ENCODE peak calls at places on chromosomes 7 and 10, in ten cellular contexts. N is body of pancreas, T is heart left ventricle, I is coronary artery, U is AG04450, B is astrocyte of the cerebellum, R is hepatocyte, F is A549, W is heart right ventricle, E is GM06990. H is an unnamed sample.

GRCh38 chr10:54124209-54124890 is 676.7 kb downstream of the PCDH15 start:
- DNase-seq in I (no peak), F (no peak), E (no peak), W (no peak), T (no peak), R (no peak), N (no peak), U (no peak), B (no peak), H (no peak)

GRCh38 chr7:43612599-43613589 is 30.0 kb downstream of the STK17A start:
- DNase-seq in I (no peak), U (peak), B (peak), T (no peak), N (no peak), W (no peak), F (no peak), R (no peak), E (peak), H (no peak)

GRCh38 chr7:139679731-139680594 is 97.8 kb downstream of the HIPK2 start:
- DNase-seq in N (peak), F (peak), T (no peak), R (no peak), E (no peak), B (no peak), W (no peak), I (no peak), U (no peak), H (no peak)

GRCh38 chr7:130890176-130891020 is 156.4 kb upstream of the KLF14 start:
- DNase-seq in B (no peak), E (no peak), W (no peak), T (no peak), I (no peak), U (no peak), F (no peak), R (no peak), N (no peak), H (no peak)

GRCh38 chr10:44990302-44990655 is 10.4 kb upstream of the ZNF22 start:
- DNase-seq in U (no peak), N (no peak), B (no peak), I (peak), R (no peak), T (no peak), F (no peak), W (no peak), E (no peak), H (no peak)

GRCh38 chr7:156515911-156516790 is 124.4 kb upstream of the RNF32 start:
- DNase-seq in N (peak), U (no peak), E (no peak), W (no peak), F (no peak), R (peak), T (no peak), I (no peak), B (no peak), H (no peak)

GRCh38 chr10:43322769-43323168 is 48.7 kb upstream of the FXYD4 start:
- DNase-seq in R (peak), F (peak), U (no peak), I (peak), T (peak), N (peak), B (peak), E (peak), W (peak), H (peak)

GRCh38 chr10:116183733-116184447 is 89.1 kb downstream of the GFRA1 start:
- DNase-seq in T (no peak), F (no peak), I (no peak), U (no peak), E (no peak), N (no peak), R (peak), W (no peak), B (no peak), H (no peak)

GRCh38 chr7:128197586-128197985 is 43.5 kb upstream of the LEP start:
- DNase-seq in F (no peak), T (no peak), I (no peak), N (no peak), R (no peak), U (no peak), E (no peak), W (no peak), B (no peak), H (no peak)

GRCh38 chr10:107540981-107541380 is 376.5 kb upstream of the SORCS1 start:
- DNase-seq in N (no peak), U (no peak), B (no peak), F (no peak), E (no peak), I (no peak), W (no peak), T (no peak), R (no peak), H (no peak)

GRCh38 chr10:9097206-9097990 is 1042.9 kb downstream of the GATA3 start:
- DNase-seq in B (no peak), T (no peak), R (no peak), I (no peak), E (no peak), U (no peak), N (no peak), W (no peak), F (no peak), H (no peak)

GRCh38 chr10:91587710-91588638 is 44.9 kb downstream of the PPP1R3C start:
- DNase-seq in U (no peak), W (peak), I (no peak), R (peak), F (peak), N (peak), B (no peak), E (no peak), T (no peak), H (no peak)

GRCh38 chr7:47375590-47375989 is 206.3 kb downstream of the TNS3 start:
- DNase-seq in R (no peak), W (no peak), F (no peak), B (no peak), U (no peak), E (no peak), N (no peak), T (no peak), I (no peak), H (no peak)

GRCh38 chr10:67663449-67664087 is 32.4 kb downstream of the CTNNA3 start:
- DNase-seq in B (no peak), F (no peak), W (no peak), U (no peak), T (no peak), R (no peak), N (no peak), I (no peak), E (no peak), H (no peak)

GRCh38 chr7:103640031-103640779 is 194.2 kb upstream of the SLC26A5 start:
- DNase-seq in T (no peak), R (no peak), E (no peak), U (peak), F (no peak), I (no peak), B (peak), W (no peak), N (no peak), H (no peak)

GRCh38 chr10:86966008-86966654 is 2.2 kb upstream of the ADIRF start:
- DNase-seq in U (no peak), F (no peak), I (peak), E (peak), R (no peak), N (no peak), B (no peak), T (no peak), W (no peak), H (no peak)

GRCh38 chr10:72924351-72924750 is 30.3 kb downstream of the PLA2G12B start:
- DNase-seq in B (no peak), T (no peak), W (no peak), U (no peak), E (no peak), R (no peak), F (no peak), N (no peak), I (no peak), H (no peak)
- H3K4me3 ChIP-seq in B (no peak), T (no peak), W (no peak), U (no peak), E (no peak), R (no peak), F (no peak), N (no peak), I (no peak), H (no peak)

GRCh38 chr7:18472161-18472483 is 23.4 kb upstream of the HDAC9 start:
- DNase-seq in F (no peak), B (no peak), E (no peak), N (no peak), U (no peak), W (no peak), I (no peak), R (no peak), T (no peak), H (no peak)

GRCh38 chr7:18471476-18472160 is 23.9 kb upstream of the HDAC9 start:
- DNase-seq in T (no peak), R (no peak), B (no peak), I (no peak), W (no peak), E (no peak), U (no peak), F (no peak), N (no peak), H (no peak)

GRCh38 chr7:18475488-18475887 is 20.1 kb upstream of the HDAC9 start:
- DNase-seq in B (no peak), E (no peak), R (no peak), U (no peak), N (no peak), T (no peak), F (no peak), I (no peak), W (no peak), H (no peak)

GRCh38 chr7:18474944-18475343 is 20.6 kb upstream of the HDAC9 start:
- DNase-seq in W (no peak), N (no peak), R (no peak), U (no peak), T (no peak), B (no peak), I (no peak), E (no peak), F (no peak), H (no peak)

DNA sequence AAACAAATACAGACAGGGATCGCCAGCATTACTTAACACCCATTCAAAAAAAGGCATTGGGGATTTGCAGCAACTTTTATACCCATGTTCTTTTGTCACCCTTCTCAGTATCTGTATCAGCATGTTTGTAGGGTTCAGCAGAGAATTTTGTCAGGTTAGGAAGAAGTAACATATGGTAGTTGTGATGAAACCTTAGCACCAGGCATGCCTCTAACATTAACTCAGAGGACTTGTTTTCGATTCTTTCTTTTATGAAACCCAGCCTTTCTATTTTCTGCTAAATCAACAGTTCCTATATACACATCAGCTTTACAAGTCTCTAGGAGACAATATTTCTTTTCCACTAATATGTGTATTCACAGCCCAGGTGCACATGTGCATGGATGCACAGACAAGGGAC is 22.4 kb upstream of the HDAC9 start:
- DNase-seq in U (no peak), N (no peak), W (no peak), R (no peak), B (no peak), I (no peak), E (no peak), T (no peak), F (no peak), H (no peak)
- TF ChIP-seq CTCF in U (no peak), N (no peak), W (no peak), R (no peak), B (no peak), I (no peak), E (no peak), T (no peak), F (no peak), H (no peak)

GRCh38 chr10:81876253-81876731 is 1.3 kb downstream of the NRG3 start:
- DNase-seq in I (no peak), R (peak), B (no peak), N (peak), E (no peak), F (no peak), T (no peak), U (no peak), W (no peak), H (no peak)

GRCh38 chr10:81873231-81873931 is 1.6 kb upstream of the NRG3 start:
- DNase-seq in U (no peak), T (no peak), R (no peak), N (no peak), I (no peak), B (no peak), W (no peak), F (no peak), E (no peak), H (no peak)

GRCh38 chr10:81873932-81874816 is 820 bp upstream of the NRG3 start:
- DNase-seq in W (peak), B (peak), T (peak), R (peak), I (no peak), N (peak), U (no peak), F (no peak), E (no peak), H (no peak)

GRCh38 chr10:81875680-81876252 is 772 bp downstream of the NRG3 start:
- DNase-seq in T (no peak), N (peak), F (no peak), R (peak), W (no peak), E (no peak), U (no peak), I (no peak), B (no peak), H (no peak)

GRCh38 chr10:81874878-81875679 is at the start of gene NRG3:
- DNase-seq in E (peak), F (no peak), I (no peak), T (no peak), R (no peak), B (no peak), W (no peak), U (no peak), N (peak), H (no peak)
- H3K4me3 ChIP-seq in E (no peak), F (peak), I (peak), T (peak), R (peak), B (peak), W (peak), U (no peak), N (no peak), H (peak)

DNA sequence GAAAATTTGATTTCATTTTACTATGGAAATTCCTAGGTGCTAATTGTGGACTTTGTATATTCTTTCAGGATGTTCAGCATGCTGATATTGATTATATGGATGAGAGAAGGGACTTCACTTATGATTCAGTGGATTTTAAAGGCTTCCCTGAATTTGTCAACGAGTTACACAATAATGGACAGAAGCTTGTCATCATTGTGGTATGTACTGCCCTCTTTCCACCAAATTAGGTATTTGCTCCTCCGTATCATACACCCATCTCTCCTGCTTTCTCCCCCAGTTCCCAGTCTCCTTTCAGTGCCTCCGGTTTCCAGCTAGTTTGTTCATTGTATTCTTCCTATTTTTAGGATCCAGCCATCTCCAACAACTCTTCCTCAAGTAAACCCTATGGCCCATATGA is 34.6 kb downstream of the MGAM start:
- DNase-seq in F (no peak), I (no peak), N (no peak), B (no peak), R (no peak), W (no peak), T (no peak), E (no peak), U (no peak), H (no peak)
- TF ChIP-seq CTCF in F (peak), I (no peak), N (no peak), B (no peak), R (peak), W (no peak), T (no peak), E (no peak), U (no peak), H (no peak)

GRCh38 chr10:19918800-19919199 is 102.6 kb downstream of the PLXDC2 start:
- DNase-seq in R (peak), U (no peak), B (no peak), T (no peak), E (no peak), W (no peak), N (no peak), F (no peak), I (no peak), H (no peak)

GRCh38 chr10:19925064-19925463 is 108.8 kb downstream of the PLXDC2 start:
- DNase-seq in I (no peak), F (no peak), U (no peak), W (no peak), T (no peak), E (no peak), N (no peak), R (no peak), B (no peak), H (no peak)

GRCh38 chr10:19920075-19920726 is 104.0 kb downstream of the PLXDC2 start:
- DNase-seq in U (no peak), E (no peak), N (no peak), T (no peak), I (no peak), R (no peak), B (no peak), F (no peak), W (no peak), H (no peak)

GRCh38 chr10:19922236-19922963 is 106.2 kb downstream of the PLXDC2 start:
- DNase-seq in T (no peak), I (no peak), R (peak), B (peak), F (no peak), N (no peak), U (peak), E (no peak), W (peak), H (no peak)

GRCh38 chr10:19921300-19922140 is 105.3 kb downstream of the PLXDC2 start:
- DNase-seq in R (no peak), W (no peak), U (no peak), N (no peak), E (no peak), T (no peak), I (no peak), F (no peak), B (no peak), H (no peak)
- H3K4me3 ChIP-seq in R (no peak), W (no peak), U (no peak), N (no peak), E (no peak), T (no peak), I (peak), F (no peak), B (no peak), H (peak)

GRCh38 chr10:132860527-132860926 is 74.6 kb upstream of the NKX6-2 start:
- DNase-seq in U (no peak), T (no peak), I (no peak), W (no peak), B (no peak), E (no peak), R (no peak), N (no peak), F (no peak), H (no peak)
- TF ChIP-seq CTCF in U (no peak), T (no peak), I (no peak), W (no peak), B (no peak), E (no peak), R (no peak), N (no peak), F (no peak), H (no peak)

DNA sequence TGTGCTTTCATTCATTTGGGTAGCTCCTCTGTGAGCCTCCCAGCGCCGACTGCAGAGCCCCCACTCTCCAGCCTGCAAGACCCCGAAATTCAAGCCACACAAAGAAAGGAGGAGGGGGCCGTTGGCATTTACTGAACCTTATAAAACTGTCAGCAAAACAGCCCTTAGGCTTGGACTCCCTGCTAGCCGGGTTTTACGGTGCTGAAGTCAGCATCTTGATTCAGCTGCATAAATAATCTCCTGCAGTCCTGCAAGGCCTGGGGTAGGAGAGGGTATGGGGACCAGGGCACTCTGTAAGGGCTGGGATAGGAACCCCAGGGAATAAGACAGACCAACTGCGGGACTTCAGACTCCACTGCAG is 158.4 kb upstream of the PRKCQ start:
- DNase-seq in W (no peak), R (no peak), T (no peak), I (no peak), F (no peak), B (no peak), U (no peak), N (no peak), E (no peak), H (no peak)
- H3K4me3 ChIP-seq in W (no peak), R (no peak), T (peak), I (no peak), F (peak), B (no peak), U (peak), N (no peak), E (no peak), H (no peak)

H was measured in thoracic aorta.